ENCODE peak calls at places on chromosome 1, in ten cellular contexts. Z is fibroblast of the aortic adventitia; T is neural progenitor cell; B is naive thymus-derived CD4-positive, alpha-beta T cell; Y is Jurkat, Clone E6-1; I is pancreas; H is BJ; S is foreskin fibroblast; X is choroid plexus epithelial cell; N is heart left ventricle. U is an unnamed sample.

GRCh38 chr1:58898739-58899580 is 115.1 kb upstream of the JUN start:
- DNase-seq in Z (no peak), T (no peak), B (no peak), Y (no peak), I (no peak), H (no peak), S (no peak), X (peak; percentile 37), N (peak; percentile 86), U (peak; percentile 92)

GRCh38 chr1:28580706-28581530 is 11.1 kb upstream of the RAB42 start:
- DNase-seq in Z (peak; percentile 47), T (peak; percentile 82), B (peak; percentile 66), Y (peak; percentile 44), I (peak; percentile 58), H (no peak), S (peak; percentile 67), X (peak; percentile 39), N (no peak), U (no peak)

GRCh38 chr1:109826930-109827349 is 63.2 kb upstream of the EPS8L3 start:
- DNase-seq in Z (peak; percentile 27), T (no peak), B (no peak), Y (no peak), I (no peak), H (no peak), S (no peak), X (no peak), N (peak; percentile 45), U (no peak)

GRCh38 chr1:203791498-203791897 is 3.9 kb upstream of the ZBED6 start:
- DNase-seq in Z (no peak), T (no peak), B (no peak), Y (no peak), I (no peak), H (no peak), S (no peak), X (no peak), N (no peak), U (no peak)

GRCh38 chr1:156897078-156897825 is 3.7 kb downstream of the PEAR1 start:
- DNase-seq in Z (peak; percentile 71), T (no peak), B (no peak), Y (no peak), I (peak; percentile 40), H (no peak), S (peak; percentile 71), X (peak; percentile 66), N (no peak), U (no peak)

GRCh38 chr1:219708919-219709318 is 96.0 kb upstream of the ZC3H11B start:
- DNase-seq in Z (no peak), T (no peak), B (no peak), Y (no peak), I (no peak), H (no peak), S (no peak), X (no peak), N (no peak), U (no peak)

GRCh38 chr1:218507355-218508002 is 162.3 kb downstream of the TGFB2 start:
- DNase-seq in Z (no peak), T (no peak), B (no peak), Y (no peak), I (no peak), H (no peak), S (no peak), X (no peak), N (no peak), U (no peak)

GRCh38 chr1:178024504-178024903 is 54.6 kb upstream of the SEC16B start:
- DNase-seq in Z (no peak), T (no peak), B (no peak), Y (no peak), I (no peak), H (no peak), S (no peak), X (no peak), N (no peak), U (no peak)

GRCh38 chr1:35202048-35202719 is 9.2 kb upstream of the SFPQ start:
- DNase-seq in Z (peak; percentile 89), T (peak; percentile 88), B (peak; percentile 68), Y (peak; percentile 92), I (no peak), H (no peak), S (peak; percentile 90), X (peak; percentile 92), N (peak; percentile 63), U (peak; percentile 67)
- H3K4me3 ChIP-seq in Z (no peak overlapping the region), T (no peak overlapping the region), B (no peak overlapping the region), Y (no peak overlapping the region), I (no peak overlapping the region), H (no peak overlapping the region), S (no peak overlapping the region), X (peak overlapping the region; percentile 32), N (no peak overlapping the region), U (no peak overlapping the region)

GRCh38 chr1:180565472-180565871 is 6.7 kb downstream of the OVAAL start:
- DNase-seq in Z (no peak), T (no peak), B (no peak), Y (no peak), I (no peak), H (no peak), S (no peak), X (no peak), N (no peak), U (no peak)

GRCh38 chr1:180566495-180566894 is 7.7 kb downstream of the OVAAL start:
- DNase-seq in Z (no peak), T (no peak), B (no peak), Y (no peak), I (no peak), H (no peak), S (no peak), X (no peak), N (no peak), U (no peak)

GRCh38 chr1:180566048-180566447 is 7.3 kb downstream of the OVAAL start:
- DNase-seq in Z (no peak), T (peak; percentile 18), B (no peak), Y (no peak), I (no peak), H (no peak), S (no peak), X (no peak), N (peak; percentile 31), U (no peak)

GRCh38 chr1:180568211-180568610 is 9.4 kb downstream of the OVAAL start:
- DNase-seq in Z (no peak), T (no peak), B (no peak), Y (no peak), I (no peak), H (no peak), S (no peak), X (no peak), N (no peak), U (no peak)

DNA sequence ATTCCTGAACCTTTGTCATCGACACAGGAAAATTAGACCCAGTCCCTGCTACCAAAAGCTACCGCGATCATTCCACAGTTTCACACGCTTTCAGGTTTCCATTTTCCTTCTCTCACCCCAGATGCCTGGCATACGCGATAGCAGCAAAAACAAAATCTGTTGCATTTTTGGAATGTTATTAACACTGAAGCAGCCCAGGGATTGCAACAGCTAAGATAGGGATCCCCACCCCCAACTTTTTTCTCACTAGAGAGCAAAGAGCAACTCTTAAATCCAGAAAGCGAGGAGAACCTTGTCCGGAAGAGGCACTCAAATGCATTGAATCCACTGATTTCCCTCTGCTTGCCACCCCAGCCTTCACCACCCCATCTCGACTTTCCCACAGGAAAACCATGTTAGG is 8.9 kb downstream of the OVAAL start:
- DNase-seq in Z (peak; percentile 23), T (no peak), B (no peak), Y (no peak), I (no peak), H (no peak), S (no peak), X (no peak), N (no peak), U (no peak)
- H3K4me3 ChIP-seq in Z (no peak overlapping the region), T (no peak overlapping the region), B (no peak overlapping the region), Y (no peak overlapping the region), I (no peak overlapping the region), H (no peak overlapping the region), S (no peak overlapping the region), X (no peak overlapping the region), N (no peak overlapping the region), U (no peak overlapping the region)

GRCh38 chr1:32770221-32770731 is 46.9 kb downstream of the YARS1 start:
- DNase-seq in Z (no peak), T (no peak), B (no peak), Y (no peak), I (no peak), H (no peak), S (no peak), X (no peak), N (no peak), U (no peak)

GRCh38 chr1:32767641-32768040 is 49.5 kb downstream of the YARS1 start:
- DNase-seq in Z (no peak), T (no peak), B (no peak), Y (no peak), I (no peak), H (no peak), S (peak; percentile 49), X (no peak), N (no peak), U (peak; percentile 74)

GRCh38 chr1:32767156-32767555 is 50.0 kb downstream of the YARS1 start:
- DNase-seq in Z (no peak), T (no peak), B (no peak), Y (no peak), I (no peak), H (no peak), S (no peak), X (no peak), N (no peak), U (no peak)

GRCh38 chr1:32769524-32770220 is 47.5 kb downstream of the YARS1 start:
- DNase-seq in Z (no peak), T (no peak), B (no peak), Y (no peak), I (peak; percentile 72), H (no peak), S (peak; percentile 80), X (peak; percentile 43), N (no peak), U (peak; percentile 69)

DNA sequence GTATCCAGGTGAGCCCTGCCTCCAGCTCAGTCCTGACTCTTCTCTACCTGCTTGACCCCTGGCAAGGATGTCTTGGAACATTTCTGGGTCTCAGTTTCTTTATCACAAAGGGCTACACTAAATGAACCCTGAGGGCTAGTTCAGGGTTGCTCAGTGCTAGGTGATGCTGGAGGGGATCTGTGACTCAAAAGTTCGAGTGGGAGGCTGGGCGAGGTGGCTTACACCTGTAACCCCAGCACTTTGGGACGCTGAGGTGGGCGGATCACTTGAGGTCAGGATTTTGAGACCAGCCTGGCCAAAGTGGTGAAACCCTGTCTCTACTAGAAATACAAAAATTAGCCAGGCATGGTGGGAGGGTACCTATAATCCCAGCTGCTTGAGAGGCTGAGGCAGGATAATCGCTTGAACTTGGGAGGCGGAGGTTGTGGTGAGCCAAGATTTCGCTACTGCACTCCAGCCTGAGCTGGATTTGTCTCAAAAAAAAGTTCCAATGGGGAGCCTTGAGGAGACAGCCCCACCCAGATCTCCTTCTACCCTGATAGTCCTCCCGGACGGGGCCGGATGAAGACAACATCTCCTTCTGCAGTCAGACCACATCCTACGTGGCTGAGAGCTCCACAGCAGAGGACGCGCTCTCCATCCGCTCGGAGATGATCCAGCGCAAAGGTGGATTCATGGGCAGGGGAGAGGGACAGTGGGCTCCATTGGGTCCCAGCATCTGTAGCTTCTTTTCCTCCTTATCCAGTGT is 48.9 kb downstream of the YARS1 start:
- DNase-seq in Z (no peak), T (no peak), B (no peak), Y (no peak), I (no peak), H (no peak), S (no peak), X (no peak), N (no peak), U (peak; percentile 54)
- H3K4me3 ChIP-seq in Z (no peak overlapping the region), T (no peak overlapping the region), B (no peak overlapping the region), Y (no peak overlapping the region), I (no peak overlapping the region), H (no peak overlapping the region), S (no peak overlapping the region), X (no peak overlapping the region), N (no peak overlapping the region), U (no peak overlapping the region)

DNA sequence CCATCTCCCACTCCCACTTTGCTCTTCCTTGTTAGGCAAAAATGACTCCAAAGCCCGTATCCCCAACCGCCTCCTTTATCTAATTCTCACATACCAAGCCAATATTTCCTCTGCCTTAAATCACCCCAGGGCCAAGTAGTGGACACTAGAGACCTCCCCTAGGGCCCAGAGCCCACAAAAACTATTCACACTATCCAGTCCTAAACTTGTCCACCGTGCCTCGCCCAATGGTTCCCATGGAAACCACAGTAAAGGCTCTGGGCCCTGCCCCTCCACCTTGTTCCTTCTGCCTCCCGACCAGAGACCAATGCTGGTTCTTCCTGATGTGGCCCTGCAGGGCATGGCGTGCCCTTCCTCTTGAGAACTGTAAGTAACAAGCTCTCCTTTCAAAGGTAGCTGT is 11.8 kb downstream of the CFAP107 start:
- DNase-seq in Z (no peak), T (peak; percentile 14), B (no peak), Y (no peak), I (no peak), H (no peak), S (no peak), X (no peak), N (no peak), U (no peak)
- H3K4me3 ChIP-seq in Z (no peak overlapping the region), T (no peak overlapping the region), B (no peak overlapping the region), Y (no peak overlapping the region), I (no peak overlapping the region), H (no peak overlapping the region), S (no peak overlapping the region), X (no peak overlapping the region), N (no peak overlapping the region), U (no peak overlapping the region)

U was measured in ovary.